ENCODE peak calls at places on chromosomes 5 and 9, in seven cellular contexts. One of them, this sample, is unnamed.

GRCh38 chr5:139668064-139668880 is 20.1 kb downstream of the CXXC5 start:
- DNase-seq in SK-N-SH: peak; percentile 91
- DNase-seq in HCT116: no peak
- DNase-seq in H1: no peak
- DNase-seq in GM12878: no peak
- DNase-seq in HepG2: no peak
- DNase-seq in K562: peak; percentile 58
- DNase-seq in this sample: no peak

GRCh38 chr5:74895906-74896305 is 29.7 kb upstream of the FAM169A start:
- DNase-seq in H1: no peak
- DNase-seq in SK-N-SH: no peak
- DNase-seq in K562: no peak
- DNase-seq in HepG2: no peak
- DNase-seq in HCT116: no peak
- DNase-seq in GM12878: no peak
- DNase-seq in this sample: no peak

GRCh38 chr9:35859995-35860348 is 10.2 kb downstream of the OR13J1 start:
- DNase-seq in HepG2: no peak
- DNase-seq in HCT116: no peak
- DNase-seq in K562: no peak
- DNase-seq in H1: no peak
- DNase-seq in GM12878: no peak
- DNase-seq in SK-N-SH: no peak
- DNase-seq in this sample: no peak

GRCh38 chr5:10364186-10364689 is 10.7 kb downstream of the MARCHF6 start:
- DNase-seq in HepG2: peak; percentile 14
- DNase-seq in SK-N-SH: no peak
- DNase-seq in K562: no peak
- DNase-seq in GM12878: no peak
- DNase-seq in H1: no peak
- DNase-seq in HCT116: no peak
- DNase-seq in this sample: peak; percentile 63

GRCh38 chr5:172707285-172708182 is 63.5 kb downstream of the DUSP1 start:
- DNase-seq in H1: no peak
- DNase-seq in SK-N-SH: peak; percentile 79
- DNase-seq in HepG2: peak; percentile 58
- DNase-seq in HCT116: no peak
- DNase-seq in K562: no peak
- DNase-seq in GM12878: no peak
- DNase-seq in this sample: peak; percentile 78

GRCh38 chr5:59798862-59799667 is 94.5 kb downstream of the PDE4D start:
- DNase-seq in GM12878: peak; percentile 60
- DNase-seq in HCT116: no peak
- DNase-seq in H1: no peak
- DNase-seq in HepG2: no peak
- DNase-seq in K562: no peak
- DNase-seq in SK-N-SH: no peak
- DNase-seq in this sample: no peak

GRCh38 chr9:407255-407654 is 192.6 kb downstream of the DOCK8 start:
- DNase-seq in HepG2: no peak
- DNase-seq in H1: no peak
- DNase-seq in SK-N-SH: no peak
- DNase-seq in GM12878: no peak
- DNase-seq in K562: no peak
- DNase-seq in HCT116: no peak
- DNase-seq in this sample: no peak

GRCh38 chr9:16626577-16627130 is 243.8 kb downstream of the BNC2 start:
- DNase-seq in GM12878: no peak
- DNase-seq in HCT116: no peak
- DNase-seq in H1: no peak
- DNase-seq in HepG2: no peak
- DNase-seq in K562: no peak
- DNase-seq in SK-N-SH: no peak
- DNase-seq in this sample: no peak

GRCh38 chr9:12798066-12798770 is 23.4 kb downstream of the LURAP1L start:
- DNase-seq in SK-N-SH: no peak
- DNase-seq in HCT116: no peak
- DNase-seq in K562: no peak
- DNase-seq in HepG2: no peak
- DNase-seq in H1: no peak
- DNase-seq in GM12878: no peak
- DNase-seq in this sample: no peak

GRCh38 chr5:151406322-151406947 is 41.0 kb upstream of the SLC36A1 start:
- DNase-seq in GM12878: no peak
- DNase-seq in HepG2: peak; percentile 33
- DNase-seq in SK-N-SH: no peak
- DNase-seq in H1: no peak
- DNase-seq in HCT116: peak; percentile 26
- DNase-seq in K562: peak; percentile 19
- DNase-seq in this sample: peak; percentile 68

GRCh38 chr5:38871211-38871610 is 25.4 kb downstream of the OSMR start:
- DNase-seq in HepG2: no peak
- DNase-seq in HCT116: no peak
- DNase-seq in SK-N-SH: no peak
- DNase-seq in K562: no peak
- DNase-seq in H1: no peak
- DNase-seq in GM12878: no peak
- DNase-seq in this sample: no peak

GRCh38 chr9:5712651-5713360 is 83.9 kb downstream of the RIC1 start:
- DNase-seq in HepG2: peak; percentile 31
- DNase-seq in K562: no peak
- DNase-seq in HCT116: no peak
- DNase-seq in GM12878: no peak
- DNase-seq in SK-N-SH: no peak
- DNase-seq in H1: no peak
- DNase-seq in this sample: no peak

GRCh38 chr9:134004881-134005280 is 12.8 kb upstream of the VAV2 start:
- DNase-seq in HCT116: no peak
- DNase-seq in GM12878: no peak
- DNase-seq in SK-N-SH: no peak
- DNase-seq in HepG2: no peak
- DNase-seq in K562: no peak
- DNase-seq in H1: no peak
- DNase-seq in this sample: no peak

GRCh38 chr9:11933926-11934325 is 759.3 kb upstream of the TYRP1 start:
- DNase-seq in SK-N-SH: no peak
- DNase-seq in H1: no peak
- DNase-seq in K562: no peak
- DNase-seq in HepG2: no peak
- DNase-seq in HCT116: no peak
- DNase-seq in GM12878: no peak
- DNase-seq in this sample: no peak

GRCh38 chr9:35906923-35907699 is 1.1 kb downstream of the HRCT1 start:
- DNase-seq in HCT116: no peak
- DNase-seq in HepG2: no peak
- DNase-seq in GM12878: no peak
- DNase-seq in K562: no peak
- DNase-seq in SK-N-SH: no peak
- DNase-seq in H1: no peak
- DNase-seq in this sample: no peak

GRCh38 chr9:131309526-131310276 is 20.2 kb downstream of the PLPP7 start:
- DNase-seq in HepG2: no peak
- DNase-seq in SK-N-SH: no peak
- DNase-seq in HCT116: no peak
- DNase-seq in H1: no peak
- DNase-seq in GM12878: no peak
- DNase-seq in K562: no peak
- DNase-seq in this sample: no peak

GRCh38 chr9:131308906-131309305 is 19.4 kb downstream of the PLPP7 start:
- DNase-seq in K562: no peak
- DNase-seq in HepG2: no peak
- DNase-seq in GM12878: no peak
- DNase-seq in SK-N-SH: no peak
- DNase-seq in HCT116: no peak
- DNase-seq in H1: no peak
- DNase-seq in this sample: no peak

GRCh38 chr9:131312822-131313770 is 23.6 kb downstream of the PLPP7 start:
- DNase-seq in H1: no peak
- DNase-seq in HCT116: no peak
- DNase-seq in SK-N-SH: no peak
- DNase-seq in K562: peak; percentile 89
- DNase-seq in HepG2: no peak
- DNase-seq in GM12878: no peak
- DNase-seq in this sample: no peak

GRCh38 chr9:131312246-131312645 is 22.7 kb downstream of the PLPP7 start:
- DNase-seq in H1: no peak
- DNase-seq in K562: no peak
- DNase-seq in SK-N-SH: no peak
- DNase-seq in GM12878: no peak
- DNase-seq in HepG2: no peak
- DNase-seq in HCT116: no peak
- DNase-seq in this sample: no peak

DNA sequence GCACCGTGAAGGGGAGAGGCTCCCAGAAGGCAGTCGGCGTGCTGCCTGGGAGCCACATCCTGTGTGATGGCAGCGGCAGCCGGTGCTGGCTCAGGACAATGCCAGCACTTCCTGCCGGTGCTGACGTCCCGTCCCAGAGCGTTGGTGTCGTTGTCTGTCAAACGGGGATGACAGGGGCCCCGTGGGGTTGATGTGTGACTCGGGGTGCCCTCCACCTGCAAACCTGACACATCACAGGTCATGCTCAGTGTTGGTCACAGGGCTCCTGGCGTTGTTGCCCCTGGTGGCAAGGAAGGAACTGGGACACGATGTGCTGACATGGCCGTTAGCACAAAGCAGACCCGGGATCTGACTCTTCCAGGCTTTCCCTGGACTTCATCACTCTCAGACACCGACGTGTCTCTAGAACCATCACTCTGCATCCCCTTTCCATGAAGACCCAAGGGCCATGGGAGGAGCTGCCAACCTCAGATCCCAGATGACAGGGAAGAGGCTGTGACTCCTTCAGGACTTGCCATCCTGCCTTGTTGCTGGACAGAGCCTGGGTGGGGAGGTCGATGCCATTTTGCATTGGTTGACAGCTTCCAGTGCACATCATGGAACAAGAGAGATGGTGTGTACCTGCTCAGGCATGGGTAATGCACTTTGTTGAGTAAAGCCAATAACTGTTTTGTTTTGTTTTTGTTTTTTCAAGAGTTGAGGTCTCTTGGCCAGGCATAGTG is 21.5 kb downstream of the PLPP7 start:
- DNase-seq in HepG2: no peak
- DNase-seq in HCT116: no peak
- DNase-seq in H1: no peak
- DNase-seq in GM12878: no peak
- DNase-seq in SK-N-SH: no peak
- DNase-seq in K562: no peak
- DNase-seq in this sample: no peak
- TF ChIP-seq JUND in HepG2: no peak
- TF ChIP-seq JUND in HCT116: no peak
- TF ChIP-seq JUND in H1: no peak
- TF ChIP-seq JUND in GM12878: no peak
- TF ChIP-seq JUND in SK-N-SH: no peak
- TF ChIP-seq JUND in K562: no peak
- TF ChIP-seq JUND in this sample: no peak

DNA sequence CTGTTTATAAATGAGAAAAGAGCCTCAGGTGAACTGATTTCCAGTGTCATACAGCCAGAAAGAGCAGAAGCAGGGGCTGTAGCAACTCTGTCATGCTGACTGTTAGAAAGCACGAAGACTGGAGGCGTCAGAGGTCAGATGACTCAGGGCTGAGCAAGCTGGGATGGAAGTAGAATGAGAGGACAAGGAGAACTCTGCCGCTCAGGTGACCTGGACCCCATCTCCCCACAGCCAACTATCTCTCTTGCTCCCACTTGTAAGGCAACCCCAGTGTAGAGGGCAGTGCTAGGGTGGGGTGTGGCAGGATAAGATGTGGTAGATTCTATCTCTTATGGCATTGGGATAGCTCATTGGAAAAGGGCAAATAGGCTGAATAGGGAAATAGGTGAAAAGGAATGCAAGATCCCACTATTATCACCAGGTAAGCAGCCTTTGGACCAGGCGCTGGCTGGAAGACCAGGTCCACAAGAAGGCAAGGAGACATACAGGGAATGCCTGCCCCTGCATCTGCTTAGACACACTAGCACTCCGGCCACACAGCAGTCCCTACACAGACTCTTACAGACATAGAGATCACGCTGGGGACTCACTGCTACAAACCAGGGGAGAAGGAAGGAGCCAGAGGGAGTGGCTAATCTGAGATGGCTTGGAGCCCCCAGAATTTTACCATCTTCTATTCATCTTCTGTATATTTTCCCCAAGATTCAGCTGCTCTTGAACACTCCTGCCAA is 21.2 kb upstream of the LOX start:
- DNase-seq in GM12878: no peak
- DNase-seq in K562: peak; percentile 10
- DNase-seq in HCT116: peak; percentile 51
- DNase-seq in SK-N-SH: no peak
- DNase-seq in HepG2: no peak
- DNase-seq in H1: no peak
- DNase-seq in this sample: no peak
- TF ChIP-seq JUND in GM12878: no peak
- TF ChIP-seq JUND in K562: peak; percentile 80
- TF ChIP-seq JUND in HCT116: peak; percentile 50
- TF ChIP-seq JUND in SK-N-SH: peak; percentile 41
- TF ChIP-seq JUND in HepG2: no peak
- TF ChIP-seq JUND in H1: no peak
- TF ChIP-seq JUND in this sample: no peak

GRCh38 chr5:72246239-72246580 is 73.8 kb downstream of the MRPS27 start:
- DNase-seq in HCT116: no peak
- DNase-seq in H1: no peak
- DNase-seq in GM12878: no peak
- DNase-seq in SK-N-SH: peak; percentile 41
- DNase-seq in HepG2: no peak
- DNase-seq in K562: peak; percentile 44
- DNase-seq in this sample: no peak

GRCh38 chr5:72245517-72246238 is 74.4 kb downstream of the MRPS27 start:
- DNase-seq in SK-N-SH: no peak
- DNase-seq in HepG2: no peak
- DNase-seq in H1: no peak
- DNase-seq in HCT116: no peak
- DNase-seq in GM12878: no peak
- DNase-seq in K562: no peak
- DNase-seq in this sample: no peak

GRCh38 chr5:72242796-72243475 is 77.1 kb downstream of the MRPS27 start:
- DNase-seq in HCT116: no peak
- DNase-seq in SK-N-SH: no peak
- DNase-seq in H1: no peak
- DNase-seq in K562: no peak
- DNase-seq in HepG2: no peak
- DNase-seq in GM12878: no peak
- DNase-seq in this sample: no peak

GRCh38 chr5:72243706-72244105 is 76.3 kb downstream of the MRPS27 start:
- DNase-seq in H1: no peak
- DNase-seq in HCT116: no peak
- DNase-seq in K562: no peak
- DNase-seq in HepG2: no peak
- DNase-seq in SK-N-SH: no peak
- DNase-seq in GM12878: no peak
- DNase-seq in this sample: no peak

GRCh38 chr5:72244862-72245371 is 75.1 kb downstream of the MRPS27 start:
- DNase-seq in HCT116: peak; percentile 24
- DNase-seq in H1: no peak
- DNase-seq in GM12878: no peak
- DNase-seq in K562: peak; percentile 31
- DNase-seq in SK-N-SH: peak; percentile 43
- DNase-seq in HepG2: peak; percentile 54
- DNase-seq in this sample: peak; percentile 11
- TF ChIP-seq JUND in HCT116: no peak
- TF ChIP-seq JUND in H1: no peak
- TF ChIP-seq JUND in GM12878: no peak
- TF ChIP-seq JUND in K562: no peak
- TF ChIP-seq JUND in SK-N-SH: no peak
- TF ChIP-seq JUND in HepG2: no peak
- TF ChIP-seq JUND in this sample: no peak

GRCh38 chr9:137380171-137380570 is 42.8 kb downstream of the EXD3 start:
- DNase-seq in K562: no peak
- DNase-seq in GM12878: no peak
- DNase-seq in SK-N-SH: peak; percentile 32
- DNase-seq in HepG2: no peak
- DNase-seq in H1: no peak
- DNase-seq in HCT116: no peak
- DNase-seq in this sample: no peak
- TF ChIP-seq JUND in K562: no peak
- TF ChIP-seq JUND in GM12878: no peak
- TF ChIP-seq JUND in SK-N-SH: no peak
- TF ChIP-seq JUND in HepG2: no peak
- TF ChIP-seq JUND in H1: no peak
- TF ChIP-seq JUND in HCT116: no peak
- TF ChIP-seq JUND in this sample: no peak

This sample was measured in T47D.